ENCODE peak calls at places on chromosomes 1 and 21, in ten cellular contexts. W is HepG2, F is GM12892, T is uterus, G is erythroblast, R is IMR-90, O is A549, X is esophagus muscularis mucosa, E is ovary, S is transverse colon. J is an unnamed sample.

GRCh38 chr1:214282696-214283225 is 1.8 kb downstream of the SMYD2 start:
- DNase-seq in G (no peak), W (no peak), F (no peak), R (no peak), S (no peak), X (no peak), O (no peak), E (no peak), T (no peak), J (no peak)

GRCh38 chr1:172134087-172134731 is 286.3 kb upstream of the C1orf105 start:
- DNase-seq in O (no peak), F (no peak), E (no peak), R (peak; percentile 55), G (no peak), T (no peak), X (no peak), S (no peak), W (no peak), J (no peak)

GRCh38 chr1:244862354-244862698 is 2.0 kb downstream of the HNRNPU start:
- DNase-seq in X (no peak), G (peak; percentile 86), E (no peak), O (peak; percentile 38), F (no peak), S (no peak), W (no peak), T (no peak), R (no peak), J (no peak)

GRCh38 chr21:45998276-45998701 is 16.7 kb downstream of the COL6A1 start:
- DNase-seq in T (no peak), E (peak; percentile 21), R (no peak), O (no peak), F (no peak), X (no peak), G (no peak), S (no peak), W (no peak), J (no peak)

GRCh38 chr1:234231061-234231892 is 142.0 kb upstream of the COA6 start:
- DNase-seq in W (no peak), G (no peak), O (no peak), X (no peak), T (no peak), E (no peak), S (no peak), R (no peak), F (no peak), J (no peak)

GRCh38 chr1:40439247-40439646 is 11.0 kb upstream of the ZFP69B start:
- DNase-seq in E (no peak), F (no peak), X (no peak), S (no peak), T (no peak), O (no peak), W (no peak), G (no peak), R (no peak), J (no peak)

GRCh38 chr1:230857822-230858221 is 10.5 kb downstream of the C1orf198 start:
- DNase-seq in G (no peak), S (no peak), F (no peak), X (no peak), T (no peak), E (no peak), W (no peak), R (peak; percentile 70), O (no peak), J (no peak)

GRCh38 chr1:208433086-208433485 is 188.9 kb upstream of the PLXNA2 start:
- DNase-seq in O (no peak), S (no peak), W (no peak), X (no peak), E (no peak), G (no peak), R (no peak), T (no peak), F (no peak), J (no peak)

DNA sequence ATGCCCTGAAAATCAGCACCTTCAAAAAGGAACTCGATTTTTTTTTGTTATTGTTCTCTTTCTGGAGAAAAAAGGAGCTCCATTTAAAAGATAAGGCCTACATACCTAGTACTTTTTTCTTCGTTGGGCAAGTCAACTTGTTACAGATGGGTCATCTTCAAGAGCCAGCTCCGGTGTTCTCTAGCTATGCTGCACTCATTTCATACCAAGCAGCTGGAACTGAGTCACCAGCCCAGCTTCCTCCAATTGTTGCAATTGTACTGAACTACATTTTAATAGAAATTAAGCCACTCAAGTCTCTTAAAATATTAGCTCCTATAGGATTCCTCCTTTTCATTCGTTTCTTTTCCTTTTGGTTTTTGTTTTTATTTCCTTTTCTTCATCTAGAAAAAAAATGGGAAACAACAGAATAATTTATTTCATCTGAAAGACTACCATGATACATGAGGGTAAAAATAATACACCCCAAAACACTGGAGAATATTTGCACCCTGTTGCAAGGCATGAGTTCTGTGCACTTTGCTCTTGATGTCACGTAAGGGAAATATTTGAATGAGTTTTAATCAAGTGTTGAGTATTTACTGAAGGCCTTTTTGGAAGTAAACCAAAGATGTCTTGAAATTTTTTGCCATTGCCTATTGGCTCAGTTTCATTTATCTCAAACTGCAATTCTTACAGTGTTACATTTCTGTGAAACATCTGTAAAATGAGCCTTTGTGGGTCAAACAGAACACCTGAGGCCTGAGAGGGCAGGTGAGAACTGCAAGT is 60.5 kb downstream of the CLIC4 start:
- DNase-seq in G (no peak), S (no peak), R (peak; percentile 89), O (no peak), F (no peak), T (no peak), W (no peak), X (no peak), E (no peak), J (peak; percentile 29)
- TF ChIP-seq POLR2A in G (no peak), S (no peak), R (no peak), O (no peak), F (no peak), T (no peak), W (no peak), X (no peak), E (no peak), J (no peak)

GRCh38 chr1:24292100-24292499 is 27.1 kb upstream of the GRHL3 start:
- DNase-seq in S (no peak), E (no peak), G (no peak), X (no peak), R (no peak), W (no peak), T (no peak), F (no peak), O (no peak), J (no peak)

GRCh38 chr1:24292887-24293286 is 26.3 kb upstream of the GRHL3 start:
- DNase-seq in T (no peak), G (no peak), S (no peak), O (no peak), F (no peak), X (no peak), R (no peak), W (no peak), E (no peak), J (no peak)

GRCh38 chr1:24294228-24294672 is 24.9 kb upstream of the GRHL3 start:
- DNase-seq in T (peak; percentile 66), O (peak; percentile 96), W (no peak), E (no peak), R (peak; percentile 98), S (peak; percentile 37), F (no peak), G (no peak), X (no peak), J (peak; percentile 29)

GRCh38 chr1:24294757-24295371 is 24.3 kb upstream of the GRHL3 start:
- DNase-seq in O (peak; percentile 96), R (no peak), S (peak; percentile 61), E (peak; percentile 28), T (peak; percentile 82), W (no peak), G (no peak), X (no peak), F (no peak), J (peak; percentile 33)

GRCh38 chr1:24293392-24294227 is 25.5 kb upstream of the GRHL3 start:
- DNase-seq in F (no peak), R (no peak), T (no peak), E (no peak), O (no peak), G (no peak), W (no peak), X (no peak), S (no peak), J (no peak)
- TF ChIP-seq POLR2A in F (no peak), R (no peak), T (no peak), E (no peak), O (no peak), G (no peak), W (no peak), X (no peak), S (no peak), J (no peak)

GRCh38 chr1:151146072-151146415 is 387 bp downstream of the SEMA6C start:
- DNase-seq in G (no peak), F (no peak), T (no peak), O (no peak), W (no peak), R (no peak), X (no peak), E (no peak), S (no peak), J (no peak)

GRCh38 chr1:151145158-151146071 is 1.0 kb downstream of the SEMA6C start:
- DNase-seq in G (peak; percentile 52), O (no peak), S (no peak), R (no peak), E (peak; percentile 61), T (no peak), F (no peak), X (no peak), W (no peak), J (no peak)

GRCh38 chr1:151147685-151148084 is 1.3 kb upstream of the SEMA6C start:
- DNase-seq in T (no peak), O (no peak), W (peak; percentile 64), G (peak; percentile 34), S (no peak), E (no peak), R (no peak), F (no peak), X (no peak), J (no peak)

GRCh38 chr1:151147132-151147503 is 687 bp upstream of the SEMA6C start:
- DNase-seq in R (peak; percentile 9), W (no peak), X (no peak), O (no peak), G (peak; percentile 43), F (no peak), T (peak; percentile 42), E (no peak), S (no peak), J (no peak)

GRCh38 chr1:151146416-151147131 is at the start of gene SEMA6C:
- DNase-seq in T (peak; percentile 96), G (peak; percentile 89), S (peak; percentile 95), O (peak; percentile 85), F (peak; percentile 90), X (peak; percentile 96), W (peak; percentile 82), E (peak; percentile 94), R (peak; percentile 86), J (peak; percentile 100)
- TF ChIP-seq POLR2A in T (peak; percentile 89), G (peak; percentile 58), S (peak; percentile 54), O (peak; percentile 19), F (no peak), X (peak; percentile 56), W (peak; percentile 89), E (peak; percentile 72), R (peak; percentile 68), J (peak; percentile 74)

DNA sequence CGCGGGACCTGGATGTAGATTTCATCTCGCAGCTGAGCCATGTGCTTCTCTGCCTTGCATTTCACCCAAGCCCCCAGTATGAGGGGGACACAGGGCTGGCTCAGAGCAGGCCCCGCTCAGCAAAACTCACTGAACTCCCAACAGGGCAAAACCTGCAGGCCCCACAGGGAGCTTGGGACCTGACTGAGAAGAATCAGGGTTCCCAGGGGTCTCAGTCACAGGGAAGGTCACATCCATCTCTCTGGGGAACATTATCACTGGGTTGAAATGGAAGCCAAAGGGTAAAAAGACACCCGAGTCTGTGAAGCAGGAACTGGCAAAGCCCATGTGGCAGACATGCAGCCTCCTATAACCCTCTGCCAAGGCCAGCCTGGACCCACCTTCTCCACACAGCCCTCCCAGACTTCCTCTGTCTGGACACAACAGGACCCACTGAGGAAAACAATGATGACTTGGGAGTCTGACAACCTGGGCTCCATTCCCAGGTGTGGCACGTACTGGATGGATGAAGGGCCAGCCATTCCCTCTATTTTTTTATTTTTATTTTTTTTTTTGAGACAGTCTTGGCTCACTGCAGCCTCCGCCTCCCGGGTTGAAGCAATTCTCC is 11.7 kb downstream of the HSPG2 start:
- DNase-seq in R (no peak), S (no peak), O (no peak), G (no peak), X (no peak), T (peak; percentile 30), F (no peak), W (no peak), E (no peak), J (no peak)
- TF ChIP-seq POLR2A in R (no peak), S (no peak), O (no peak), G (no peak), X (no peak), T (no peak), F (no peak), W (no peak), E (no peak), J (no peak)